ENCODE peak calls at places on chromosomes 5 and 9, in five cellular contexts. F is aorta, O is HEK293T, R is GM23248, C is AG08395. U is an unnamed sample.

GRCh38 chr5:95963650-95964410 is 2.2 kb upstream of the ELL2 start:
- DNase-seq in F (no peak), O (no peak), R (peak; percentile 45), C (no peak), U (no peak)

GRCh38 chr5:160565376-160565775 is 143.7 kb downstream of the PTTG1 start:
- DNase-seq in F (no peak), O (no peak), R (no peak), C (no peak), U (no peak)

GRCh38 chr5:96601811-96602244 is 60.3 kb upstream of the CAST start:
- DNase-seq in F (no peak), O (peak; percentile 69), R (peak; percentile 75), C (peak; percentile 72), U (peak; percentile 91)

GRCh38 chr5:103849934-103850333 is 287.3 kb upstream of the NUDT12 start:
- DNase-seq in F (no peak), O (no peak), R (peak; percentile 25), C (peak; percentile 44), U (peak; percentile 86)

GRCh38 chr5:74639538-74640449 is 734 bp downstream of the ENC1 start:
- DNase-seq in F (peak; percentile 84), O (peak; percentile 54), R (peak; percentile 85), C (peak; percentile 29), U (peak; percentile 76)

GRCh38 chr9:76090909-76091308 is 200.4 kb downstream of the PCSK5 start:
- DNase-seq in F (no peak), O (no peak), R (no peak), C (no peak), U (no peak)

GRCh38 chr5:82719368-82719767 is 357.8 kb downstream of the TMEM167A start:
- DNase-seq in F (no peak), O (no peak), R (peak; percentile 17), C (no peak), U (peak; percentile 38)

GRCh38 chr9:121201045-121201737 is 478 bp downstream of the RAB14 start:
- DNase-seq in F (peak; percentile 85), O (peak; percentile 24), R (peak; percentile 71), C (no peak), U (peak; percentile 66)

GRCh38 chr5:98106116-98107088 is 667.1 kb upstream of the RGMB start:
- DNase-seq in F (no peak), O (no peak), R (peak; percentile 84), C (peak; percentile 61), U (peak; percentile 27)

GRCh38 chr5:132765311-132766019 is 11.6 kb downstream of the SEPTIN8 start:
- DNase-seq in F (no peak), O (no peak), R (no peak), C (no peak), U (no peak)

GRCh38 chr5:176628406-176629228 is 1.7 kb downstream of the SNCB start:
- DNase-seq in F (no peak), O (no peak), R (no peak), C (no peak), U (no peak)